ENCODE peak calls at places on chromosome 21, in six cellular contexts. One of them, this sample, is unnamed.

GRCh38 chr21:46559291-46559983 is 45.4 kb downstream of the S100B start:
- DNase-seq in CD4-positive, alpha-beta memory T cell: peak
- DNase-seq in HFFc6: no peak
- DNase-seq in immature natural killer cell: peak
- DNase-seq in retina: no peak
- DNase-seq in transverse colon: no peak
- DNase-seq in this sample: peak

GRCh38 chr21:44866780-44867179 is 6.7 kb downstream of the PTTG1IP start:
- DNase-seq in CD4-positive, alpha-beta memory T cell: no peak
- DNase-seq in HFFc6: no peak
- DNase-seq in immature natural killer cell: no peak
- DNase-seq in retina: no peak
- DNase-seq in transverse colon: no peak
- DNase-seq in this sample: no peak

GRCh38 chr21:35424122-35424521 is 375.0 kb upstream of the RUNX1 start:
- DNase-seq in CD4-positive, alpha-beta memory T cell: no peak
- DNase-seq in HFFc6: no peak
- DNase-seq in immature natural killer cell: no peak
- DNase-seq in retina: no peak
- DNase-seq in transverse colon: no peak
- DNase-seq in this sample: no peak

GRCh38 chr21:31218830-31219608 is 125.0 kb downstream of the TIAM1 start:
- DNase-seq in CD4-positive, alpha-beta memory T cell: no peak
- DNase-seq in HFFc6: no peak
- DNase-seq in immature natural killer cell: no peak
- DNase-seq in retina: peak
- DNase-seq in transverse colon: peak
- DNase-seq in this sample: peak

GRCh38 chr21:25708467-25709065 is 26.1 kb downstream of the ATP5PF start:
- DNase-seq in CD4-positive, alpha-beta memory T cell: peak
- DNase-seq in HFFc6: peak
- DNase-seq in immature natural killer cell: peak
- DNase-seq in retina: peak
- DNase-seq in transverse colon: peak
- DNase-seq in this sample: no peak

GRCh38 chr21:37764696-37765095 is 151.6 kb downstream of the KCNJ6 start:
- DNase-seq in CD4-positive, alpha-beta memory T cell: no peak
- DNase-seq in HFFc6: no peak
- DNase-seq in immature natural killer cell: no peak
- DNase-seq in retina: no peak
- DNase-seq in transverse colon: no peak
- DNase-seq in this sample: no peak

GRCh38 chr21:43917515-43918384 is 52.7 kb downstream of the AGPAT3 start:
- DNase-seq in CD4-positive, alpha-beta memory T cell: no peak
- DNase-seq in HFFc6: no peak
- DNase-seq in immature natural killer cell: peak
- DNase-seq in retina: no peak
- DNase-seq in transverse colon: peak
- DNase-seq in this sample: no peak

GRCh38 chr21:44485254-44485793 is 30.0 kb downstream of the LRRC3 start:
- DNase-seq in CD4-positive, alpha-beta memory T cell: peak
- DNase-seq in HFFc6: no peak
- DNase-seq in immature natural killer cell: peak
- DNase-seq in retina: peak
- DNase-seq in transverse colon: no peak
- DNase-seq in this sample: peak

GRCh38 chr21:21200103-21200938 is 202.1 kb downstream of the NCAM2 start:
- DNase-seq in CD4-positive, alpha-beta memory T cell: no peak
- DNase-seq in HFFc6: peak
- DNase-seq in immature natural killer cell: no peak
- DNase-seq in retina: no peak
- DNase-seq in transverse colon: peak
- DNase-seq in this sample: no peak

This sample was measured in naive thymus-derived CD4-positive, alpha-beta T cell.